ENCODE peak calls at places on chromosomes 1 and 21, in five cellular contexts. One of them, this sample, is unnamed.

GRCh38 chr21:43825936-43826622 is 36.7 kb downstream of the RRP1 start:
- DNase-seq in DMS 273 treated with DMSO at 0.1 percent for 48 hours: peak; percentile 5
- DNase-seq in amniotic stem cell: no peak
- DNase-seq in MG63: no peak
- DNase-seq in stimulated activated CD4-positive, alpha-beta T cell treated with anti-CD3 and anti-CD28 coated beads, Interleukin-4, amount 100 ng/mL, for 48 hours: no peak
- DNase-seq in this sample: no peak

GRCh38 chr1:47434051-47434842 is 3.6 kb upstream of the FOXD2 start:
- DNase-seq in DMS 273 treated with DMSO at 0.1 percent for 48 hours: no peak
- DNase-seq in amniotic stem cell: no peak
- DNase-seq in MG63: no peak
- DNase-seq in stimulated activated CD4-positive, alpha-beta T cell treated with anti-CD3 and anti-CD28 coated beads, Interleukin-4, amount 100 ng/mL, for 48 hours: no peak
- DNase-seq in this sample: no peak

GRCh38 chr1:19113362-19114092 is 96.5 kb downstream of the UBR4 start:
- DNase-seq in DMS 273 treated with DMSO at 0.1 percent for 48 hours: no peak
- DNase-seq in amniotic stem cell: no peak
- DNase-seq in MG63: peak; percentile 41
- DNase-seq in stimulated activated CD4-positive, alpha-beta T cell treated with anti-CD3 and anti-CD28 coated beads, Interleukin-4, amount 100 ng/mL, for 48 hours: peak; percentile 7
- DNase-seq in this sample: peak; percentile 7

GRCh38 chr1:223248001-223248786 is 105.1 kb upstream of the TLR5 start:
- DNase-seq in DMS 273 treated with DMSO at 0.1 percent for 48 hours: no peak
- DNase-seq in amniotic stem cell: no peak
- DNase-seq in MG63: no peak
- DNase-seq in stimulated activated CD4-positive, alpha-beta T cell treated with anti-CD3 and anti-CD28 coated beads, Interleukin-4, amount 100 ng/mL, for 48 hours: no peak
- DNase-seq in this sample: no peak

GRCh38 chr1:1290238-1290731 is 10.0 kb downstream of the SCNN1D start:
- DNase-seq in DMS 273 treated with DMSO at 0.1 percent for 48 hours: no peak
- DNase-seq in amniotic stem cell: no peak
- DNase-seq in MG63: peak; percentile 62
- DNase-seq in stimulated activated CD4-positive, alpha-beta T cell treated with anti-CD3 and anti-CD28 coated beads, Interleukin-4, amount 100 ng/mL, for 48 hours: peak; percentile 60
- DNase-seq in this sample: no peak

GRCh38 chr1:245464290-245464689 is 309.5 kb downstream of the KIF26B start:
- DNase-seq in DMS 273 treated with DMSO at 0.1 percent for 48 hours: no peak
- DNase-seq in amniotic stem cell: no peak
- DNase-seq in MG63: no peak
- DNase-seq in stimulated activated CD4-positive, alpha-beta T cell treated with anti-CD3 and anti-CD28 coated beads, Interleukin-4, amount 100 ng/mL, for 48 hours: no peak
- DNase-seq in this sample: no peak

GRCh38 chr1:184677344-184677743 is 77.3 kb downstream of the EDEM3 start:
- DNase-seq in DMS 273 treated with DMSO at 0.1 percent for 48 hours: no peak
- DNase-seq in amniotic stem cell: no peak
- DNase-seq in MG63: no peak
- DNase-seq in stimulated activated CD4-positive, alpha-beta T cell treated with anti-CD3 and anti-CD28 coated beads, Interleukin-4, amount 100 ng/mL, for 48 hours: no peak
- DNase-seq in this sample: no peak

GRCh38 chr1:89042491-89042890 is 19.8 kb upstream of the GBP3 start:
- DNase-seq in DMS 273 treated with DMSO at 0.1 percent for 48 hours: no peak
- DNase-seq in amniotic stem cell: no peak
- DNase-seq in MG63: no peak
- DNase-seq in stimulated activated CD4-positive, alpha-beta T cell treated with anti-CD3 and anti-CD28 coated beads, Interleukin-4, amount 100 ng/mL, for 48 hours: no peak
- DNase-seq in this sample: no peak

GRCh38 chr21:43280949-43281633 is 112.3 kb downstream of the CRYAA start:
- DNase-seq in DMS 273 treated with DMSO at 0.1 percent for 48 hours: no peak
- DNase-seq in amniotic stem cell: no peak
- DNase-seq in MG63: no peak
- DNase-seq in stimulated activated CD4-positive, alpha-beta T cell treated with anti-CD3 and anti-CD28 coated beads, Interleukin-4, amount 100 ng/mL, for 48 hours: no peak
- DNase-seq in this sample: no peak

GRCh38 chr1:27830621-27831424 is at the start of gene PPP1R8:
- DNase-seq in DMS 273 treated with DMSO at 0.1 percent for 48 hours: peak; percentile 91
- DNase-seq in amniotic stem cell: peak; percentile 93
- DNase-seq in MG63: peak; percentile 96
- DNase-seq in stimulated activated CD4-positive, alpha-beta T cell treated with anti-CD3 and anti-CD28 coated beads, Interleukin-4, amount 100 ng/mL, for 48 hours: peak; percentile 91
- DNase-seq in this sample: peak; percentile 93

GRCh38 chr21:35506352-35506751 is 457.2 kb upstream of the RUNX1 start:
- DNase-seq in DMS 273 treated with DMSO at 0.1 percent for 48 hours: no peak
- DNase-seq in amniotic stem cell: no peak
- DNase-seq in MG63: no peak
- DNase-seq in stimulated activated CD4-positive, alpha-beta T cell treated with anti-CD3 and anti-CD28 coated beads, Interleukin-4, amount 100 ng/mL, for 48 hours: no peak
- DNase-seq in this sample: no peak

GRCh38 chr1:234578087-234578486 is 31.9 kb downstream of the IRF2BP2 start:
- DNase-seq in DMS 273 treated with DMSO at 0.1 percent for 48 hours: no peak
- DNase-seq in amniotic stem cell: no peak
- DNase-seq in MG63: no peak
- DNase-seq in stimulated activated CD4-positive, alpha-beta T cell treated with anti-CD3 and anti-CD28 coated beads, Interleukin-4, amount 100 ng/mL, for 48 hours: no peak
- DNase-seq in this sample: no peak